ENCODE peak calls at places on chromosome X, in six cellular contexts. A, X, H, R, W and L are unnamed samples.

GRCh38 chrX:150372756-150373155 is 9.6 kb downstream of the MAMLD1 start:
- ATAC-seq in A (no peak), X (no peak), H (no peak), R (no peak), W (no peak), L (no peak)

GRCh38 chrX:54602563-54602962 is 72.5 kb downstream of the GNL3L start:
- ATAC-seq in A (no peak), X (no peak), H (no peak), R (peak; percentile 87), W (no peak), L (no peak)

GRCh38 chrX:112164420-112164819 is 81.8 kb upstream of the TRPC5 start:
- ATAC-seq in A (no peak), X (no peak), H (no peak), R (no peak), W (no peak), L (no peak)

GRCh38 chrX:118526149-118526548 is 30.5 kb downstream of the DOCK11 start:
- ATAC-seq in A (no peak), X (no peak), H (peak; percentile 52), R (no peak), W (no peak), L (no peak)

GRCh38 chrX:130098202-130098552 is 12.1 kb downstream of the ELF4 start:
- ATAC-seq in A (no peak), X (peak; percentile 2), H (no peak), R (no peak), W (no peak), L (no peak)

GRCh38 chrX:154785711-154786110 is 19.6 kb downstream of the MPP1 start:
- ATAC-seq in A (no peak), X (no peak), H (no peak), R (no peak), W (no peak), L (no peak)

GRCh38 chrX:11244641-11245040 is 48.6 kb upstream of the AMELX start:
- ATAC-seq in A (peak; percentile 49), X (no peak), H (peak; percentile 44), R (no peak), W (no peak), L (no peak)

GRCh38 chrX:115616943-115617563 is 56.1 kb downstream of the PLS3 start:
- ATAC-seq in A (no peak), X (no peak), H (no peak), R (peak; percentile 67), W (no peak), L (peak; percentile 68)

GRCh38 chrX:154310991-154311541 is 15.5 kb downstream of the TKTL1 start:
- ATAC-seq in A (no peak), X (no peak), H (no peak), R (no peak), W (no peak), L (peak; percentile 15)

GRCh38 chrX:63506320-63506719 is 155.2 kb upstream of the SPIN4 start:
- ATAC-seq in A (no peak), X (peak; percentile 60), H (no peak), R (peak; percentile 52), W (no peak), L (peak; percentile 63)

GRCh38 chrX:106802063-106802387 is 448 bp upstream of the TBC1D8B start:
- ATAC-seq in A (peak; percentile 9), X (no peak), H (peak; percentile 45), R (peak; percentile 17), W (no peak), L (no peak)

GRCh38 chrX:53598169-53598568 is 88.3 kb downstream of the HUWE1 start:
- ATAC-seq in A (no peak), X (no peak), H (no peak), R (no peak), W (no peak), L (no peak)

GRCh38 chrX:8404443-8404842 is 60.2 kb upstream of the VCX3B start:
- ATAC-seq in A (peak; percentile 62), X (no peak), H (no peak), R (no peak), W (no peak), L (no peak)